ENCODE peak calls at places on chromosomes 11 and 22, in four cellular contexts. W, J, F and M are unnamed samples.

GRCh38 chr22:39490966-39491680 is 11.0 kb upstream of the MIEF1 start:
- DNase-seq in W (no peak), J (no peak), F (no peak), M (no peak)

GRCh38 chr11:120581317-120581716 is 69.8 kb downstream of the GRIK4 start:
- DNase-seq in W (peak; percentile 4), J (no peak), F (no peak), M (no peak)

GRCh38 chr11:45936655-45937054 is 14.2 kb downstream of the LARGE2 start:
- DNase-seq in W (no peak), J (no peak), F (no peak), M (no peak)

GRCh38 chr22:29994941-29995340 is 85.3 kb upstream of the HORMAD2 start:
- DNase-seq in W (peak; percentile 52), J (no peak), F (no peak), M (no peak)

GRCh38 chr11:112227002-112227401 is 774 bp downstream of the PTS start:
- DNase-seq in W (peak; percentile 58), J (no peak), F (no peak), M (no peak)

GRCh38 chr11:118771481-118772278 is 19.3 kb downstream of the DDX6 start:
- DNase-seq in W (no peak), J (no peak), F (no peak), M (no peak)

GRCh38 chr22:41946360-41947180 is at the start of gene CENPM:
- DNase-seq in W (peak; percentile 97), J (peak; percentile 91), F (peak; percentile 96), M (peak; percentile 80)

GRCh38 chr11:65218446-65218845 is 36.7 kb downstream of the CAPN1 start:
- DNase-seq in W (no peak), J (no peak), F (no peak), M (no peak)

GRCh38 chr22:42906605-42907338 is 49.7 kb upstream of the ARFGAP3 start:
- DNase-seq in W (no peak), J (no peak), F (no peak), M (no peak)

GRCh38 chr11:64608636-64609035 is 17.6 kb downstream of the SLC22A12 start:
- DNase-seq in W (no peak), J (no peak), F (no peak), M (no peak)

GRCh38 chr11:73200256-73200655 is 17.8 kb upstream of the P2RY2 start:
- DNase-seq in W (peak; percentile 63), J (no peak), F (no peak), M (no peak)

GRCh38 chr22:46073683-46074504 is 76.4 kb upstream of the PPARA start:
- DNase-seq in W (peak; percentile 28), J (peak; percentile 55), F (no peak), M (no peak)

GRCh38 chr11:1589996-1590395 is 4.9 kb upstream of the KRTAP5-1 start:
- DNase-seq in W (no peak), J (no peak), F (no peak), M (no peak)

GRCh38 chr22:29266564-29267461 is 968 bp downstream of the RHBDD3 start:
- DNase-seq in W (peak; percentile 47), J (no peak), F (no peak), M (peak; percentile 18)

GRCh38 chr22:17634696-17635095 is 3.9 kb upstream of the BCL2L13 start:
- DNase-seq in W (peak; percentile 81), J (no peak), F (no peak), M (no peak)

GRCh38 chr11:109964487-109964886 is 128.7 kb upstream of the ZC3H12C start:
- DNase-seq in W (no peak), J (no peak), F (no peak), M (no peak)

GRCh38 chr11:74006743-74007304 is 2.1 kb downstream of the UCP3 start:
- DNase-seq in W (no peak), J (no peak), F (no peak), M (no peak)

GRCh38 chr11:95330332-95330731 is 99.3 kb upstream of the SESN3 start:
- DNase-seq in W (no peak), J (no peak), F (no peak), M (no peak)

GRCh38 chr11:44564653-44565007 is 833 bp upstream of the CD82 start:
- DNase-seq in W (peak; percentile 87), J (peak; percentile 79), F (no peak), M (peak; percentile 43)

GRCh38 chr11:120306519-120307242 is 18.4 kb upstream of the TLCD5 start:
- DNase-seq in W (peak; percentile 83), J (peak; percentile 62), F (no peak), M (no peak)

GRCh38 chr11:128195057-128195751 is 392.2 kb downstream of the ETS1 start:
- DNase-seq in W (peak; percentile 26), J (no peak), F (peak; percentile 19), M (peak; percentile 12)

GRCh38 chr11:62237499-62237898 is 4.5 kb upstream of the SCGB1D2 start:
- DNase-seq in W (no peak), J (no peak), F (no peak), M (no peak)